ENCODE peak calls at places on chromosomes 1 and 21, in eight cellular contexts. One of them, this sample, is unnamed.

GRCh38 chr1:200925821-200926220 is 31.1 kb downstream of the INAVA start:
- DNase-seq in sciatic nerve: no peak
- DNase-seq in astrocyte of the spinal cord: peak
- DNase-seq in HTR-8/SVneo: no peak
- DNase-seq in activated CD4-positive, alpha-beta T cell treated with anti-CD3 and anti-CD28 coated beads, Interleukin-2, amount 50 U/mL, for 4 hours: no peak
- DNase-seq in T-helper 1 cell: no peak
- DNase-seq in EL: peak
- DNase-seq in stimulated activated CD4-positive, alpha-beta T cell treated with anti-CD3 and anti-CD28 coated beads, Interleukin-12 subunit alpha, Interleukin-12 subunit beta, amount 100 ng/mL, for 4 hours: no peak
- DNase-seq in this sample: no peak

GRCh38 chr1:9717193-9718005 is 65.9 kb downstream of the PIK3CD start:
- DNase-seq in sciatic nerve: peak
- DNase-seq in astrocyte of the spinal cord: peak
- DNase-seq in HTR-8/SVneo: no peak
- DNase-seq in activated CD4-positive, alpha-beta T cell treated with anti-CD3 and anti-CD28 coated beads, Interleukin-2, amount 50 U/mL, for 4 hours: peak
- DNase-seq in T-helper 1 cell: peak
- DNase-seq in EL: no peak
- DNase-seq in stimulated activated CD4-positive, alpha-beta T cell treated with anti-CD3 and anti-CD28 coated beads, Interleukin-12 subunit alpha, Interleukin-12 subunit beta, amount 100 ng/mL, for 4 hours: peak
- DNase-seq in this sample: peak

GRCh38 chr1:29452463-29453230 is 216.3 kb downstream of the PTPRU start:
- DNase-seq in sciatic nerve: no peak
- DNase-seq in astrocyte of the spinal cord: no peak
- DNase-seq in HTR-8/SVneo: no peak
- DNase-seq in activated CD4-positive, alpha-beta T cell treated with anti-CD3 and anti-CD28 coated beads, Interleukin-2, amount 50 U/mL, for 4 hours: no peak
- DNase-seq in T-helper 1 cell: no peak
- DNase-seq in EL: no peak
- DNase-seq in stimulated activated CD4-positive, alpha-beta T cell treated with anti-CD3 and anti-CD28 coated beads, Interleukin-12 subunit alpha, Interleukin-12 subunit beta, amount 100 ng/mL, for 4 hours: no peak
- DNase-seq in this sample: no peak

GRCh38 chr1:8839990-8840389 is 22.6 kb upstream of the RERE start:
- DNase-seq in sciatic nerve: no peak
- DNase-seq in astrocyte of the spinal cord: no peak
- DNase-seq in HTR-8/SVneo: no peak
- DNase-seq in activated CD4-positive, alpha-beta T cell treated with anti-CD3 and anti-CD28 coated beads, Interleukin-2, amount 50 U/mL, for 4 hours: no peak
- DNase-seq in T-helper 1 cell: no peak
- DNase-seq in EL: no peak
- DNase-seq in stimulated activated CD4-positive, alpha-beta T cell treated with anti-CD3 and anti-CD28 coated beads, Interleukin-12 subunit alpha, Interleukin-12 subunit beta, amount 100 ng/mL, for 4 hours: no peak
- DNase-seq in this sample: no peak

GRCh38 chr1:32334864-32335618 is 992 bp downstream of the MARCKSL1 start:
- DNase-seq in sciatic nerve: peak
- DNase-seq in astrocyte of the spinal cord: no peak
- DNase-seq in HTR-8/SVneo: peak
- DNase-seq in activated CD4-positive, alpha-beta T cell treated with anti-CD3 and anti-CD28 coated beads, Interleukin-2, amount 50 U/mL, for 4 hours: peak
- DNase-seq in T-helper 1 cell: peak
- DNase-seq in EL: peak
- DNase-seq in stimulated activated CD4-positive, alpha-beta T cell treated with anti-CD3 and anti-CD28 coated beads, Interleukin-12 subunit alpha, Interleukin-12 subunit beta, amount 100 ng/mL, for 4 hours: peak
- DNase-seq in this sample: peak

GRCh38 chr1:25610822-25611630 is 5.6 kb upstream of the MAN1C1 start:
- DNase-seq in sciatic nerve: no peak
- DNase-seq in astrocyte of the spinal cord: no peak
- DNase-seq in HTR-8/SVneo: no peak
- DNase-seq in activated CD4-positive, alpha-beta T cell treated with anti-CD3 and anti-CD28 coated beads, Interleukin-2, amount 50 U/mL, for 4 hours: no peak
- DNase-seq in T-helper 1 cell: no peak
- DNase-seq in EL: peak
- DNase-seq in stimulated activated CD4-positive, alpha-beta T cell treated with anti-CD3 and anti-CD28 coated beads, Interleukin-12 subunit alpha, Interleukin-12 subunit beta, amount 100 ng/mL, for 4 hours: no peak
- DNase-seq in this sample: peak

GRCh38 chr1:233038581-233038980 is 88.2 kb downstream of the NTPCR start:
- DNase-seq in sciatic nerve: no peak
- DNase-seq in astrocyte of the spinal cord: no peak
- DNase-seq in HTR-8/SVneo: no peak
- DNase-seq in activated CD4-positive, alpha-beta T cell treated with anti-CD3 and anti-CD28 coated beads, Interleukin-2, amount 50 U/mL, for 4 hours: no peak
- DNase-seq in T-helper 1 cell: no peak
- DNase-seq in EL: no peak
- DNase-seq in stimulated activated CD4-positive, alpha-beta T cell treated with anti-CD3 and anti-CD28 coated beads, Interleukin-12 subunit alpha, Interleukin-12 subunit beta, amount 100 ng/mL, for 4 hours: no peak
- DNase-seq in this sample: no peak

GRCh38 chr21:36684957-36685714 is 13.8 kb upstream of the SIM2 start:
- DNase-seq in sciatic nerve: no peak
- DNase-seq in astrocyte of the spinal cord: no peak
- DNase-seq in HTR-8/SVneo: no peak
- DNase-seq in activated CD4-positive, alpha-beta T cell treated with anti-CD3 and anti-CD28 coated beads, Interleukin-2, amount 50 U/mL, for 4 hours: no peak
- DNase-seq in T-helper 1 cell: no peak
- DNase-seq in EL: no peak
- DNase-seq in stimulated activated CD4-positive, alpha-beta T cell treated with anti-CD3 and anti-CD28 coated beads, Interleukin-12 subunit alpha, Interleukin-12 subunit beta, amount 100 ng/mL, for 4 hours: no peak
- DNase-seq in this sample: no peak

GRCh38 chr1:26391450-26391849 is 18.9 kb upstream of the ZNF683 start:
- DNase-seq in sciatic nerve: no peak
- DNase-seq in astrocyte of the spinal cord: peak
- DNase-seq in HTR-8/SVneo: peak
- DNase-seq in activated CD4-positive, alpha-beta T cell treated with anti-CD3 and anti-CD28 coated beads, Interleukin-2, amount 50 U/mL, for 4 hours: peak
- DNase-seq in T-helper 1 cell: no peak
- DNase-seq in EL: peak
- DNase-seq in stimulated activated CD4-positive, alpha-beta T cell treated with anti-CD3 and anti-CD28 coated beads, Interleukin-12 subunit alpha, Interleukin-12 subunit beta, amount 100 ng/mL, for 4 hours: no peak
- DNase-seq in this sample: peak

GRCh38 chr1:19209439-19209989 is 552 bp downstream of the UBR4 start:
- DNase-seq in sciatic nerve: peak
- DNase-seq in astrocyte of the spinal cord: peak
- DNase-seq in HTR-8/SVneo: no peak
- DNase-seq in activated CD4-positive, alpha-beta T cell treated with anti-CD3 and anti-CD28 coated beads, Interleukin-2, amount 50 U/mL, for 4 hours: no peak
- DNase-seq in T-helper 1 cell: peak
- DNase-seq in EL: peak
- DNase-seq in stimulated activated CD4-positive, alpha-beta T cell treated with anti-CD3 and anti-CD28 coated beads, Interleukin-12 subunit alpha, Interleukin-12 subunit beta, amount 100 ng/mL, for 4 hours: peak
- DNase-seq in this sample: peak

GRCh38 chr1:243268284-243268653 is 12.4 kb downstream of the SDCCAG8 start:
- DNase-seq in sciatic nerve: no peak
- DNase-seq in astrocyte of the spinal cord: peak
- DNase-seq in HTR-8/SVneo: peak
- DNase-seq in activated CD4-positive, alpha-beta T cell treated with anti-CD3 and anti-CD28 coated beads, Interleukin-2, amount 50 U/mL, for 4 hours: no peak
- DNase-seq in T-helper 1 cell: no peak
- DNase-seq in EL: peak
- DNase-seq in stimulated activated CD4-positive, alpha-beta T cell treated with anti-CD3 and anti-CD28 coated beads, Interleukin-12 subunit alpha, Interleukin-12 subunit beta, amount 100 ng/mL, for 4 hours: no peak
- DNase-seq in this sample: no peak

GRCh38 chr1:221548942-221549341 is 192.9 kb downstream of the DUSP10 start:
- DNase-seq in sciatic nerve: no peak
- DNase-seq in astrocyte of the spinal cord: no peak
- DNase-seq in HTR-8/SVneo: no peak
- DNase-seq in activated CD4-positive, alpha-beta T cell treated with anti-CD3 and anti-CD28 coated beads, Interleukin-2, amount 50 U/mL, for 4 hours: no peak
- DNase-seq in T-helper 1 cell: no peak
- DNase-seq in EL: no peak
- DNase-seq in stimulated activated CD4-positive, alpha-beta T cell treated with anti-CD3 and anti-CD28 coated beads, Interleukin-12 subunit alpha, Interleukin-12 subunit beta, amount 100 ng/mL, for 4 hours: no peak
- DNase-seq in this sample: no peak

GRCh38 chr1:221887091-221887746 is 145.3 kb upstream of the DUSP10 start:
- DNase-seq in sciatic nerve: no peak
- DNase-seq in astrocyte of the spinal cord: peak
- DNase-seq in HTR-8/SVneo: peak
- DNase-seq in activated CD4-positive, alpha-beta T cell treated with anti-CD3 and anti-CD28 coated beads, Interleukin-2, amount 50 U/mL, for 4 hours: no peak
- DNase-seq in T-helper 1 cell: no peak
- DNase-seq in EL: peak
- DNase-seq in stimulated activated CD4-positive, alpha-beta T cell treated with anti-CD3 and anti-CD28 coated beads, Interleukin-12 subunit alpha, Interleukin-12 subunit beta, amount 100 ng/mL, for 4 hours: no peak
- DNase-seq in this sample: no peak

GRCh38 chr21:21898801-21899200 is 900.6 kb downstream of the NCAM2 start:
- DNase-seq in sciatic nerve: no peak
- DNase-seq in astrocyte of the spinal cord: peak
- DNase-seq in HTR-8/SVneo: peak
- DNase-seq in activated CD4-positive, alpha-beta T cell treated with anti-CD3 and anti-CD28 coated beads, Interleukin-2, amount 50 U/mL, for 4 hours: no peak
- DNase-seq in T-helper 1 cell: no peak
- DNase-seq in EL: peak
- DNase-seq in stimulated activated CD4-positive, alpha-beta T cell treated with anti-CD3 and anti-CD28 coated beads, Interleukin-12 subunit alpha, Interleukin-12 subunit beta, amount 100 ng/mL, for 4 hours: no peak
- DNase-seq in this sample: no peak

GRCh38 chr1:225987491-225988316 is 11.4 kb downstream of the SDE2 start:
- DNase-seq in sciatic nerve: no peak
- DNase-seq in astrocyte of the spinal cord: peak
- DNase-seq in HTR-8/SVneo: no peak
- DNase-seq in activated CD4-positive, alpha-beta T cell treated with anti-CD3 and anti-CD28 coated beads, Interleukin-2, amount 50 U/mL, for 4 hours: no peak
- DNase-seq in T-helper 1 cell: no peak
- DNase-seq in EL: peak
- DNase-seq in stimulated activated CD4-positive, alpha-beta T cell treated with anti-CD3 and anti-CD28 coated beads, Interleukin-12 subunit alpha, Interleukin-12 subunit beta, amount 100 ng/mL, for 4 hours: no peak
- DNase-seq in this sample: peak

GRCh38 chr21:44487831-44488230 is 32.5 kb downstream of the LRRC3 start:
- DNase-seq in sciatic nerve: no peak
- DNase-seq in astrocyte of the spinal cord: peak
- DNase-seq in HTR-8/SVneo: no peak
- DNase-seq in activated CD4-positive, alpha-beta T cell treated with anti-CD3 and anti-CD28 coated beads, Interleukin-2, amount 50 U/mL, for 4 hours: peak
- DNase-seq in T-helper 1 cell: no peak
- DNase-seq in EL: peak
- DNase-seq in stimulated activated CD4-positive, alpha-beta T cell treated with anti-CD3 and anti-CD28 coated beads, Interleukin-12 subunit alpha, Interleukin-12 subunit beta, amount 100 ng/mL, for 4 hours: peak
- DNase-seq in this sample: peak